ENCODE peak calls at places on chromosomes 12 and 14, in eight cellular contexts. X, B, D, G, P, C, O and L are unnamed samples.

GRCh38 chr12:121590476-121591143 is 9.8 kb upstream of the KDM2B start:
- DNase-seq in O (no peak), P (peak), C (no peak), B (peak), X (peak), D (no peak), G (peak), L (no peak)

GRCh38 chr12:11753151-11753501 is 103.7 kb downstream of the ETV6 start:
- DNase-seq in G (peak), P (no peak), B (no peak), D (no peak), O (no peak), C (no peak), X (no peak), L (no peak)

GRCh38 chr12:132554857-132555630 is 55.3 kb downstream of the LRCOL1 start:
- DNase-seq in C (no peak), D (peak), P (peak), G (no peak), B (peak), O (no peak), X (no peak), L (no peak)

GRCh38 chr14:74080820-74081460 is 3.3 kb downstream of the ALDH6A1 start:
- DNase-seq in G (no peak), P (peak), C (no peak), D (no peak), O (no peak), B (no peak), X (no peak), L (no peak)

GRCh38 chr14:94867931-94868597 is 98.2 kb upstream of the GSC start:
- DNase-seq in X (no peak), G (no peak), B (no peak), C (peak), D (no peak), P (no peak), O (no peak), L (no peak)

GRCh38 chr12:75657866-75658265 is 146.5 kb upstream of the KRR1 start:
- DNase-seq in D (no peak), P (no peak), O (no peak), X (no peak), C (no peak), B (no peak), G (no peak), L (no peak)

GRCh38 chr14:95500772-95501401 is 15.6 kb downstream of the SYNE3 start:
- DNase-seq in D (no peak), G (no peak), B (no peak), X (peak), P (no peak), O (no peak), C (no peak), L (no peak)

GRCh38 chr12:76255281-76255680 is 92.9 kb downstream of the BBS10 start:
- DNase-seq in C (no peak), B (no peak), D (no peak), G (no peak), X (no peak), O (no peak), P (no peak), L (no peak)

GRCh38 chr12:4117386-4118016 is 156.1 kb upstream of the CCND2 start:
- DNase-seq in C (no peak), G (no peak), O (no peak), X (no peak), D (no peak), B (no peak), P (no peak), L (no peak)

GRCh38 chr12:16168078-16168477 is 109.4 kb downstream of the SLC15A5 start:
- DNase-seq in G (no peak), B (no peak), D (no peak), X (no peak), P (no peak), C (no peak), O (no peak), L (no peak)

GRCh38 chr14:98904677-98905076 is 367.3 kb downstream of the BCL11B start:
- DNase-seq in C (no peak), P (no peak), G (no peak), X (no peak), D (no peak), B (no peak), O (no peak), L (no peak)

GRCh38 chr12:111532741-111533140 is 66.4 kb downstream of the ATXN2 start:
- DNase-seq in C (no peak), O (no peak), X (no peak), P (no peak), B (no peak), D (no peak), G (no peak), L (no peak)

GRCh38 chr12:58148405-58148804 is 207.0 kb downstream of the ATP23 start:
- DNase-seq in X (no peak), C (no peak), G (no peak), O (no peak), P (no peak), B (no peak), D (peak), L (no peak)

GRCh38 chr12:1915082-1915968 is 3.1 kb downstream of the CACNA2D4 start:
- DNase-seq in C (no peak), D (no peak), G (peak), X (no peak), P (no peak), B (peak), O (peak), L (no peak)

GRCh38 chr12:76455582-76456345 is 103.8 kb downstream of the OSBPL8 start:
- DNase-seq in D (peak), G (peak), O (no peak), P (peak), B (no peak), C (no peak), X (no peak), L (no peak)

GRCh38 chr12:38664661-38665269 is 240.6 kb downstream of the CPNE8 start:
- DNase-seq in B (no peak), C (no peak), D (no peak), G (no peak), O (no peak), P (peak), X (no peak), L (no peak)

GRCh38 chr12:68641138-68641537 is 30.4 kb downstream of the RAP1B start:
- DNase-seq in D (no peak), O (no peak), B (no peak), P (no peak), C (no peak), X (no peak), G (no peak), L (no peak)

GRCh38 chr14:67757175-67757574 is 55.5 kb downstream of the RDH12 start:
- DNase-seq in C (no peak), B (no peak), D (no peak), X (no peak), G (no peak), O (no peak), P (no peak), L (no peak)

GRCh38 chr12:49357099-49357678 is 10.1 kb upstream of the SPATS2 start:
- DNase-seq in P (no peak), X (no peak), O (no peak), D (no peak), G (no peak), C (no peak), B (no peak), L (no peak)

GRCh38 chr12:67070604-67071003 is 198.6 kb upstream of the CAND1 start:
- DNase-seq in G (no peak), P (no peak), X (no peak), C (no peak), O (no peak), D (no peak), B (no peak), L (no peak)
- H3K27ac ChIP-seq in G (no peak), P (no peak), X (no peak), C (no peak), O (no peak), D (no peak), B (no peak), L (no peak)

DNA sequence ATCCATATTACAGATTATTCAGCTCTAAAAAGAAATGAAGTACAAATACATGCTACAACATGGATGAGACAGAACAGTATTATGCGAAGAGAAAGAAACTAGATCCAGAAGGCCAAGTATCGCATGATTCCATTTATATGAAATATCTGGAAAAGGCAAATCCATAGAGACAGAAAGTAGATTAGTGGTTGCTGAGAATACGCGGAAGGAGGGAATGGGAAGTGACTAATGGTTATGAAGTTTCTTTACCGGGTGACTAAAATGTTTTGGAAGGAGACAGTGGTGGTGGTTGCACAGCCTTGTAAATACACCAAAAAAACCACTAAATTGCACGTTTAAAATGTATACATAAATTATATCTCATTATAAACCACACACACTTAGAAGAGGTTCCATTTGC is 12.5 kb downstream of the PRDM4 start:
- DNase-seq in X (no peak), D (no peak), P (no peak), O (no peak), C (no peak), B (no peak), G (no peak), L (no peak)
- H3K27ac ChIP-seq in X (no peak), D (no peak), P (no peak), O (no peak), C (no peak), B (no peak), G (no peak), L (no peak)

GRCh38 chr14:54567224-54567633 is 301 bp downstream of the SAMD4A start:
- DNase-seq in X (no peak), B (peak), G (no peak), C (no peak), P (no peak), O (no peak), D (no peak), L (no peak)
- H3K27ac ChIP-seq in X (peak), B (no peak), G (peak), C (peak), P (peak), O (peak), D (peak), L (peak)

DNA sequence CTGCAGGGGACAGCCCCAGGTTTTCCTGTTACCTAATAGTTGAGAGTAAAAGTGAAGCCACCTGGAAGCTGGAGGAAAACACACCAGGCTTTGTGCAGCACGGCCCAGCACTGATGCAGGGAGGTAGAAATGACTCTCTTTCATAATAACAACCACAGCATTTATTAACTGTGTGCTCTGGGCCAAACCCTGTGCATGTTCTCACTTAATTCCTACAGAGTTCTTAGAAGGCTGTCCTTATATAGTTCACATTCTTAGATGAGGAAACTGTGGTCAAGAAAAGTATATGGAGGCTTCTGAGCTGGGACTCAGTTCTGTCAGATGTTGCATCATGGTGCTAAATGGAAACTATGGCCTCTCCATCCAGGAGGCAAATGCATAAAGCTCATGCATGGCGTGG is 100.0 kb downstream of the PAPOLA start:
- DNase-seq in G (no peak), D (no peak), C (no peak), O (no peak), X (no peak), B (no peak), P (no peak), L (no peak)
- H3K27ac ChIP-seq in G (no peak), D (no peak), C (no peak), O (no peak), X (no peak), B (no peak), P (no peak), L (no peak)

GRCh38 chr14:33570717-33571058 is 380.2 kb downstream of the EGLN3 start:
- DNase-seq in B (no peak), O (no peak), X (no peak), C (no peak), D (no peak), P (no peak), G (no peak), L (no peak)
- H3K27ac ChIP-seq in B (no peak), O (peak), X (no peak), C (no peak), D (no peak), P (no peak), G (no peak), L (no peak)

DNA sequence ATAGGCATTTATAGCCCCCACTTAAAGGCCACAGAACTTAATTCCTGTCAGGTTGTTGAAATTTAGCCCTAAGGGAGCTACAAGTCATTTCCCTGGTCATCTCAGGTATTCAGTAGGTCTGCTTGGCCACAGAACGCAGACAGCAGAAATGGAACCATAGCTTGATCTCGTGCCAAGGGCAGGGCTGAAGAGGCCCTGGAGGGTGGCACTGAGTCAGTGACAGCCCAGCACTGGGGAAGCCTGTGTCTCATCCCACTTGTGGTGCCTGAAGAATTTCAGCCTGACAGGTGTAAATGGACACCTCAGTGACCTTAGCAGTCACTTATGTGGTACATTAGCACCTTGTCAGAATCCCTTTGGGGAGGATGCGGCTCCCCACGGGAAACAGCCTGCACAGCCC is 6.6 kb downstream of the PRKAB1 start:
- DNase-seq in D (no peak), G (peak), O (no peak), B (no peak), X (no peak), P (no peak), C (no peak), L (no peak)
- H3K27ac ChIP-seq in D (no peak), G (peak), O (peak), B (no peak), X (peak), P (no peak), C (peak), L (peak)

DNA sequence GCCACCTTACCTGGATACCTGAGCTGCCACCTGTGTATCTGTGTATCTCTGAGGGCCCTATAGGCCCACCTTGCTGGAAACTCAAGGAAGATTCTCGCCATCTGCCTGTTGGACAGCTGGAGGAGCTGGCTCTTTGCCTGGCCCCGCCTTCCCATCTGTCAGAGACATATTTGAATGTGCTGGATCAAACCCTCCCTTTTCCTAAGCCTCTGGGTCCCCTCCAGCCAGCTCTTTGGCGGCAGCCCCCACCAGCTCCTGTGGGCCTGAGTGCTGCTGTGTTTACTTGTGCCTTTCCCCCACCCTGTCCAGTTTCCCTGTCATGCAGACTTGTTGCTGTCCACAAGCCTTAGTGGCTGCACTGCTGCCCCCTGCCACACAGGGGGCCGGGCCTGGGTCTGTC is 55.9 kb upstream of the SRSF5 start:
- DNase-seq in D (no peak), O (no peak), P (no peak), C (peak), X (peak), G (peak), B (no peak), L (no peak)
- H3K27ac ChIP-seq in D (no peak), O (peak), P (no peak), C (peak), X (peak), G (peak), B (no peak), L (peak)

GRCh38 chr14:50088117-50088515 is 28.3 kb downstream of the VCPKMT start:
- DNase-seq in O (no peak), G (no peak), X (no peak), P (no peak), C (no peak), D (no peak), B (no peak), L (no peak)
- H3K27ac ChIP-seq in O (no peak), G (no peak), X (no peak), P (no peak), C (no peak), D (no peak), B (no peak), L (no peak)

DNA sequence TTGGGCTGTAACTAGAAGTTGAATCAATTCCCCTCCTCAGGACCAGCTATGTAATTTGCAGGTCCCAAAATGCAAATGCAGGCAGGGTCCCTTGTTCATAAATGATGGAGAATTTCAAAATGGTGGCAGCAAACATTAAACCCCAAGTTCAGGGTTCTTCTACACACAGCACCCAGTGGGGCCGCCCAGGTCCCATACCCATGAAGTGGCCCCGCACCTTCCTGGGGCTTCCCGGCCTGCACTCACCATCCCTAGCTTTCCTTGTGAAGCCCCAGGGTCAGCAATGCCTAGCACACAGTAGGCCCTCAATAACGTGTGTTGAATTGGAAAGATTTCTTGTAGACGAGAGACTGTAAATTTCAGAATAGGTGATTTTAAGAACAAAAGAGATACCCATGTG is 76.0 kb downstream of the NTF3 start:
- DNase-seq in G (no peak), X (no peak), B (no peak), P (no peak), C (no peak), O (no peak), D (no peak), L (peak)
- H3K27ac ChIP-seq in G (no peak), X (no peak), B (no peak), P (no peak), C (no peak), O (no peak), D (no peak), L (no peak)

GRCh38 chr14:61609143-61609851 is 86.0 kb upstream of the HIF1A start:
- DNase-seq in O (no peak), X (peak), C (no peak), P (peak), G (no peak), B (no peak), D (no peak), L (no peak)
- H3K27ac ChIP-seq in O (peak), X (no peak), C (peak), P (peak), G (no peak), B (no peak), D (peak), L (peak)